ENCODE peak calls at places on chromosome 20, in eight cellular contexts. E is bronchial epithelial cell, G is skeletal muscle cell, J is upper lobe of right lung, O is lower leg skin, A is cardiac fibroblast, Y is esophagus squamous epithelium, F is neuronal stem cell. P is an unnamed sample.

GRCh38 chr20:41178904-41179432 is 41.6 kb downstream of the PLCG1 start:
- DNase-seq in E (no peak), G (no peak), J (no peak), O (peak; percentile 14), A (no peak), Y (no peak), F (no peak), P (no peak)

GRCh38 chr20:11891081-11891826 is 26.4 kb upstream of the BTBD3 start:
- DNase-seq in E (no peak), G (no peak), J (peak; percentile 83), O (no peak), A (peak; percentile 38), Y (no peak), F (peak; percentile 65), P (peak; percentile 21)

GRCh38 chr20:35269055-35269781 is 8.7 kb downstream of the MMP24OS start:
- DNase-seq in E (peak; percentile 39), G (no peak), J (peak; percentile 81), O (no peak), A (peak; percentile 69), Y (no peak), F (peak; percentile 77), P (peak; percentile 71)

GRCh38 chr20:61424011-61424627 is 172.1 kb downstream of the CDH4 start:
- DNase-seq in E (no peak), G (no peak), J (no peak), O (no peak), A (no peak), Y (no peak), F (no peak), P (no peak)

GRCh38 chr20:41260734-41261220 is 56.8 kb downstream of the ZHX3 start:
- DNase-seq in E (no peak), G (no peak), J (no peak), O (no peak), A (no peak), Y (no peak), F (no peak), P (no peak)

GRCh38 chr20:4946585-4947378 is 54.5 kb downstream of the SLC23A2 start:
- DNase-seq in E (no peak), G (no peak), J (no peak), O (no peak), A (peak; percentile 54), Y (no peak), F (no peak), P (no peak)

GRCh38 chr20:44746367-44747165 is 901 bp downstream of the KCNK15 start:
- DNase-seq in E (no peak), G (no peak), J (no peak), O (no peak), A (no peak), Y (no peak), F (no peak), P (no peak)

GRCh38 chr20:31704225-31705119 is 18.2 kb downstream of the BCL2L1 start:
- DNase-seq in E (peak; percentile 98), G (no peak), J (peak; percentile 76), O (no peak), A (peak; percentile 88), Y (no peak), F (no peak), P (peak; percentile 52)

GRCh38 chr20:17796096-17796563 is 96.4 kb downstream of the BANF2 start:
- DNase-seq in E (no peak), G (no peak), J (no peak), O (peak; percentile 40), A (peak; percentile 75), Y (no peak), F (no peak), P (no peak)

GRCh38 chr20:11376406-11376805 is 541.3 kb upstream of the BTBD3 start:
- DNase-seq in E (no peak), G (no peak), J (no peak), O (no peak), A (no peak), Y (no peak), F (no peak), P (no peak)

GRCh38 chr20:61749406-61750075 is 316.1 kb downstream of the TAF4 start:
- DNase-seq in E (no peak), G (no peak), J (no peak), O (no peak), A (no peak), Y (no peak), F (no peak), P (no peak)

GRCh38 chr20:3902041-3902440 is 12.9 kb downstream of the PANK2 start:
- DNase-seq in E (no peak), G (no peak), J (no peak), O (no peak), A (no peak), Y (no peak), F (no peak), P (no peak)

DNA sequence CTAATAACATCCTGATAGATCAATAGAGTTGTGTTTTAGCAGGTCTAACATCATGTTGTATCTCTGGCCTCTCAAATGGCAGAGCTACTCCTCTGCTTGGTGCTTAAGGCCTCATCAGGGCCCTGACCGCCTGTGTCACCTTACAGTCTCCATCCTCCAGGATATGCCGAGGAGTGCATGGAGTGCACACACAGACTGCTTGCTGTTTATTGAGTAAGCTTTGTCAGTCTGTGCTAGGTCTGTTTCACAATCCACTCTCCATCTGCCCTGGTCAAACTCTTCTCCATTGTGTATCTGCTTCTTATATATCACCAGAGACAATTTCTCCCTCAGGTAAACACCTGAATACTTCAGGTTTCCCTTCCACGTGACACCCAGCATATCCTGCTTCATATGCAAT is 136.1 kb downstream of the SLC24A3 start:
- DNase-seq in E (no peak), G (no peak), J (no peak), O (no peak), A (no peak), Y (no peak), F (no peak), P (no peak)
- H3K4me3 ChIP-seq in E (no peak overlapping the region), G (no peak overlapping the region), J (no peak overlapping the region), O (no peak overlapping the region), A (no peak overlapping the region), Y (no peak overlapping the region), F (no peak overlapping the region), P (no peak overlapping the region)

GRCh38 chr20:51631953-51632352 is 89.4 kb upstream of the NFATC2 start:
- DNase-seq in E (no peak), G (no peak), J (no peak), O (no peak), A (no peak), Y (no peak), F (no peak), P (no peak)

GRCh38 chr20:51634877-51635276 is 92.4 kb upstream of the NFATC2 start:
- DNase-seq in E (no peak), G (no peak), J (no peak), O (no peak), A (no peak), Y (no peak), F (no peak), P (no peak)

GRCh38 chr20:51634257-51634656 is 91.7 kb upstream of the NFATC2 start:
- DNase-seq in E (no peak), G (no peak), J (no peak), O (no peak), A (no peak), Y (no peak), F (no peak), P (peak; percentile 30)

GRCh38 chr20:51631011-51631950 is 88.8 kb upstream of the NFATC2 start:
- DNase-seq in E (peak; percentile 94), G (peak; percentile 98), J (no peak), O (peak; percentile 81), A (peak; percentile 99), Y (no peak), F (no peak), P (peak; percentile 99)

DNA sequence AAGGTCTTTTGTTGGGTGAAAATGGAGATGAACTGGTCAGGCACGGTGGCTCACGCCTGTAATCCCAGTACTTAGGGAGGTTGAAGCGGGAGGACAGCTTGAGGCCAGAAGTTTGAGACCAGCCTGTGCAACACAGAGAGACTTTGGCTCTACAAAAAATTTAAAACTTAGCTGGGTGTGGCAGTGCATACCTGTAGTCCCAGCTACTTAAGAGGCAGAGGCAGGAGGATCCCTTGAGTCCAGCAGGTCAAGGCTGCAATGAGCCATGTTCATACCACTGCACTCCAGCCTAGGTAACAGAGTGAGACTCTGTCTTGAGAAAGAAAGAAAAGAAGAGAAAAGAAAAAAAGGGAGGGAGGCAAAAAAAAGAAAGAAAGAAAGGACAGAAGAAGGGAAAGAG is 90.9 kb upstream of the NFATC2 start:
- DNase-seq in E (no peak), G (no peak), J (no peak), O (no peak), A (no peak), Y (no peak), F (no peak), P (no peak)
- H3K4me3 ChIP-seq in E (no peak overlapping the region), G (no peak overlapping the region), J (no peak overlapping the region), O (no peak overlapping the region), A (no peak overlapping the region), Y (no peak overlapping the region), F (no peak overlapping the region), P (no peak overlapping the region)

GRCh38 chr20:63970714-63971431 is 1.1 kb upstream of the ZNF512B start:
- DNase-seq in E (no peak), G (no peak), J (no peak), O (no peak), A (no peak), Y (no peak), F (no peak), P (no peak)

GRCh38 chr20:63974402-63975200 is 4.8 kb downstream of the SAMD10 start:
- DNase-seq in E (no peak), G (no peak), J (peak; percentile 64), O (no peak), A (peak; percentile 19), Y (no peak), F (no peak), P (no peak)

GRCh38 chr20:63972312-63973159 is 2.8 kb upstream of the ZNF512B start:
- DNase-seq in E (no peak), G (no peak), J (no peak), O (no peak), A (peak; percentile 19), Y (no peak), F (no peak), P (no peak)

GRCh38 chr20:63973160-63973479 is 3.4 kb upstream of the ZNF512B start:
- DNase-seq in E (no peak), G (no peak), J (no peak), O (no peak), A (no peak), Y (no peak), F (no peak), P (no peak)

DNA sequence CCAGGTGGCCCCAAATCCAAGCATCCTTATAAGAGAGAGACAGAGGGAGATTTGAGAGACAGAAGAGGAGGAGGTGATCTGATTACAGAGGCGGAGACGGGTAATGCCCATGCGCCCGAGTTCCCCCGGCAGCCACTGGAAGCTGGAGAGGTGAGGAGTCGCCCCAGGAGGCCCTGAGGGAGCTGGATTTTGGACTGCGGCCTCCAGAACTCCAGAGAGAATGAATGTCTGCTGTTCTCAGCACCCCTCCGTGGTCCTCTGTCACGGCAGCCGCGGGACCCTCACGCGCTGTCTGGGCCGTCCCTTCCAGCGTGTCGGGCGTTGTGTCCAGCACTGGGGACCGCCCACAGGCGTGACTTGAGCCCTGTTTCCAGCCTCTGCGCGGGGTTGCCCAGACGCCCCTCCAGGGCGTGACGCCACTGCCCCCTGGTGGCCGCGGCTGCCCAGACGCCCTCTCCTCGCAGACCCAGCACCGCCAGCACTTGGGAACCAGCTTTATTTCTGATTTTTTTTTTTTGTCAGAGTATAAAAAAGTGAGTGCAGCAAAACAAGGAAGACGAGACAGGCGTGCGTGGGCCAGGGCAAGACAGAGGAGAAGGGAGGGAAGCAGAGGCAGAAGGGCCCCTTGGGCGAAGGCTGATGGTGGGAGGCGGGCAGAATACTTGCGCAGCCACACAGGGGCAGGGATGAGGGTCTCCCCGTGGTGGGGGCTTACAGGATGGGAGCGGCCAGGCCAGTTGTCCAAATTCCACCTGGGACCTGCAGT is 4.1 kb upstream of the ZNF512B start:
- DNase-seq in E (peak; percentile 57), G (no peak), J (peak; percentile 95), O (peak; percentile 79), A (peak; percentile 87), Y (no peak), F (peak; percentile 84), P (peak; percentile 71)
- H3K4me3 ChIP-seq in E (peak overlapping the region; percentile 23), G (peak overlapping the region; percentile 53), J (peak overlapping the region; percentile 43), O (no peak overlapping the region), A (peak overlapping the region; percentile 44), Y (no peak overlapping the region), F (no peak overlapping the region), P (peak overlapping the region; percentile 56)

GRCh38 chr20:58179432-58180099 is 48.9 kb downstream of the ANKRD60 start:
- DNase-seq in E (no peak), G (no peak), J (peak; percentile 81), O (no peak), A (peak; percentile 33), Y (no peak), F (peak; percentile 70), P (peak; percentile 15)
- H3K4me3 ChIP-seq in E (no peak overlapping the region), G (peak overlapping the region; percentile 36), J (peak overlapping the region; percentile 39), O (no peak overlapping the region), A (peak overlapping the region; percentile 17), Y (no peak overlapping the region), F (no peak overlapping the region), P (peak overlapping the region; percentile 43)